ENCODE peak calls at places on chromosome 3, in seven cellular contexts. R is lower leg skin, L is left ventricle myocardium inferior, U is bronchial epithelial cell, H is HFF-Myc, J is tibial artery, O is astrocyte of the spinal cord. A is an unnamed sample.

GRCh38 chr3:112101946-112102345 is 15.8 kb downstream of the C3orf52 start:
- DNase-seq in O (peak), U (peak), R (no peak), H (peak), J (no peak), L (no peak), A (peak)

GRCh38 chr3:146156801-146157310 is 4.1 kb downstream of the PLOD2 start:
- DNase-seq in R (no peak), H (no peak), U (peak), O (no peak), J (no peak), L (no peak), A (peak)

GRCh38 chr3:127477396-127477795 is 113.1 kb downstream of the TPRA1 start:
- DNase-seq in O (no peak), R (no peak), U (no peak), L (no peak), J (no peak), H (no peak), A (no peak)

GRCh38 chr3:171206283-171206682 is 179.8 kb upstream of the SLC2A2 start:
- DNase-seq in L (no peak), J (no peak), O (no peak), U (peak), R (no peak), H (no peak), A (peak)

GRCh38 chr3:39130026-39130425 is 22.5 kb downstream of the TTC21A start:
- DNase-seq in U (no peak), R (no peak), H (no peak), J (peak), O (no peak), L (no peak), A (no peak)

GRCh38 chr3:33636125-33636855 is 81.8 kb downstream of the CLASP2 start:
- DNase-seq in L (no peak), R (no peak), O (peak), H (peak), U (peak), J (no peak), A (peak)

GRCh38 chr3:97009427-97010019 is 195.1 kb downstream of the EPHA6 start:
- DNase-seq in O (no peak), L (no peak), H (no peak), R (no peak), J (no peak), U (no peak), A (no peak)

GRCh38 chr3:14142567-14143270 is 17.9 kb downstream of the TMEM43 start:
- DNase-seq in L (no peak), H (no peak), R (no peak), J (no peak), O (no peak), U (peak), A (peak)

GRCh38 chr3:71578045-71578730 is 5.3 kb downstream of the FOXP1 start:
- DNase-seq in L (no peak), U (peak), R (no peak), O (no peak), H (no peak), J (no peak), A (peak)

GRCh38 chr3:141875893-141876380 is 506 bp upstream of the ATP1B3 start:
- DNase-seq in J (peak), L (peak), U (peak), O (peak), H (peak), R (peak), A (peak)

GRCh38 chr3:188294823-188295487 is 141.0 kb downstream of the LPP start:
- DNase-seq in O (peak), J (no peak), R (no peak), L (no peak), H (peak), U (peak), A (peak)

GRCh38 chr3:63135362-63135761 is 142.7 kb upstream of the SYNPR start:
- DNase-seq in U (peak), H (no peak), J (no peak), R (no peak), L (no peak), O (no peak), A (peak)

GRCh38 chr3:50239649-50240048 is 3.6 kb downstream of the GNAI2 start:
- DNase-seq in R (no peak), O (no peak), L (no peak), J (no peak), U (no peak), H (no peak), A (no peak)

GRCh38 chr3:107429330-107430181 is 52.3 kb downstream of the CCDC54 start:
- DNase-seq in O (peak), H (peak), J (peak), U (peak), R (peak), L (peak), A (peak)

GRCh38 chr3:37718647-37719046 is 143.0 kb upstream of the CTDSPL start:
- DNase-seq in L (no peak), H (no peak), U (no peak), R (no peak), O (no peak), J (no peak), A (no peak)

GRCh38 chr3:197468866-197469382 is 86.8 kb downstream of the BDH1 start:
- DNase-seq in L (no peak), U (no peak), J (no peak), O (peak), R (no peak), H (no peak), A (no peak)

GRCh38 chr3:50885491-50885890 is 210.8 kb downstream of the DOCK3 start:
- DNase-seq in J (no peak), H (no peak), L (no peak), U (peak), R (no peak), O (no peak), A (peak)

GRCh38 chr3:189688296-189688695 is 57.1 kb downstream of the TP63 start:
- DNase-seq in J (no peak), O (no peak), L (no peak), R (no peak), H (no peak), U (no peak), A (no peak)

GRCh38 chr3:16249336-16249735 is 15.4 kb downstream of the DPH3 start:
- DNase-seq in O (peak), H (no peak), U (no peak), J (no peak), L (no peak), R (no peak), A (peak)

GRCh38 chr3:11434697-11435096 is 162.5 kb downstream of the ATG7 start:
- DNase-seq in O (no peak), R (no peak), L (no peak), H (no peak), U (no peak), J (no peak), A (no peak)

GRCh38 chr3:11438636-11439035 is 166.4 kb downstream of the ATG7 start:
- DNase-seq in U (no peak), J (no peak), H (no peak), L (no peak), R (no peak), O (peak), A (no peak)

GRCh38 chr3:11436775-11437174 is 164.6 kb downstream of the ATG7 start:
- DNase-seq in U (no peak), O (no peak), R (no peak), J (no peak), L (no peak), H (no peak), A (no peak)

GRCh38 chr3:11435420-11435819 is 163.2 kb downstream of the ATG7 start:
- DNase-seq in U (no peak), O (no peak), L (no peak), H (no peak), R (no peak), J (no peak), A (no peak)

GRCh38 chr3:11437506-11437905 is 165.3 kb downstream of the ATG7 start:
- DNase-seq in L (no peak), H (no peak), O (no peak), U (no peak), J (no peak), R (no peak), A (no peak)
- TF ChIP-seq CTCF in L (no peak), H (no peak), O (no peak), U (no peak), J (no peak), R (no peak), A (no peak)

GRCh38 chr3:170132335-170132734 is 49.2 kb downstream of the PHC3 start:
- DNase-seq in H (no peak), O (no peak), R (no peak), U (no peak), L (no peak), J (no peak), A (no peak)

GRCh38 chr3:170128259-170128976 is 53.1 kb downstream of the PHC3 start:
- DNase-seq in L (no peak), J (no peak), O (no peak), H (no peak), R (no peak), U (no peak), A (no peak)

GRCh38 chr3:170130532-170130931 is 51.0 kb downstream of the PHC3 start:
- DNase-seq in L (no peak), J (no peak), U (no peak), R (no peak), H (no peak), O (no peak), A (no peak)

GRCh38 chr3:170128977-170129431 is 52.5 kb downstream of the PHC3 start:
- DNase-seq in U (peak), O (no peak), J (no peak), H (no peak), R (no peak), L (no peak), A (peak)
- H3K4me3 ChIP-seq in U (no peak), O (no peak), J (no peak), H (no peak), R (no peak), L (no peak), A (no peak)

GRCh38 chr3:21020043-21020442 is 731.0 kb downstream of the ZNF385D start:
- DNase-seq in R (no peak), U (no peak), O (no peak), H (no peak), J (no peak), L (no peak), A (no peak)

GRCh38 chr3:21020681-21021080 is 730.3 kb downstream of the ZNF385D start:
- DNase-seq in O (no peak), U (no peak), H (no peak), R (no peak), J (no peak), L (no peak), A (peak)

GRCh38 chr3:21013566-21013965 is 737.4 kb downstream of the ZNF385D start:
- DNase-seq in R (no peak), L (no peak), J (no peak), U (peak), O (peak), H (no peak), A (peak)

DNA sequence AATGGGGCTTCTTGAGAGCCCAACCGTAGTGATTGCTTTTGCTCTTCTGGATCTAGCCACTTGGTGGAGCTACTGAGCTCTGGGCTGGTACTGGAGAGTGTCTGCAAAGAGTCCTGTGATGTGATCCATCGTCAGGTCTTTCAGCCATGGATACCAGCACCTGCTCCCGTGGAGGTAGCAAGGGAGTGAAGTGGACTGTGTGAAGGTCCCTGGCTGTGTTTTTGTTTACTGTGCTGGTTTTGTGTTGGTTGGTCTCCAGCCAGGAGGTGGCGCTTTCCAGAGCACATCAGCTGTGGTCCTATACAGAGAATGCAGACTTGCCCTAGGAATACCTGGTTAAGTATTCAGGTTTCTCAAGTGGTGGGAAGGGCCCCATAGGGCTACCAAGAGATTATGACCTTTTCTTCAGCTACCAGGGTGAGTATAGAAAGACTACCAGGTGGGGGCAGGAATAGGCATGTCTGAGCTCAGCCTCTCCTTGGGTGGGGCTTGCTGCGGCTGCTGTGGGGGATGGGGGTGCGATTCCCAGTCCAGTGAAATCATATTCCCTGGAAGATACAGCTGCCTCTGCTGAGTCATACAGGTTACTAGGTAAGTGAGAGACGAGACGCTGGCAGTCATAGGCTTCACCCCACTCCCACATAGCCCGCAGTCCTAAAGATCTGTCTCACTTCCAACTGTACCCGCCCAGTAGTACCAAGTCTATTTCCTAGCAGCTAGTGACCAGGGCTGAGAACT is 733.7 kb downstream of the ZNF385D start:
- DNase-seq in L (no peak), U (peak), J (no peak), R (no peak), H (no peak), O (no peak), A (peak)
- TF ChIP-seq CTCF in L (no peak), U (no peak), J (no peak), R (no peak), H (peak), O (peak), A (peak)

GRCh38 chr3:129183569-129184395 is at the start of gene CNBP:
- DNase-seq in O (peak), L (peak), U (peak), J (peak), H (peak), R (peak), A (peak)
- H3K4me3 ChIP-seq in O (peak), L (peak), U (peak), J (peak), H (peak), R (peak), A (peak)

GRCh38 chr3:100088735-100089368 is 25.4 kb downstream of the FILIP1L start:
- DNase-seq in J (no peak), L (no peak), R (no peak), H (no peak), O (no peak), U (peak), A (no peak)

GRCh38 chr3:100090669-100091005 is 23.7 kb downstream of the FILIP1L start:
- DNase-seq in L (no peak), U (no peak), J (no peak), O (no peak), R (no peak), H (no peak), A (no peak)

GRCh38 chr3:100087203-100087602 is 27.1 kb downstream of the FILIP1L start:
- DNase-seq in L (no peak), H (no peak), J (no peak), U (no peak), R (no peak), O (peak), A (no peak)

GRCh38 chr3:100086401-100086800 is 27.9 kb downstream of the FILIP1L start:
- DNase-seq in H (no peak), U (no peak), J (no peak), L (no peak), R (no peak), O (no peak), A (no peak)

DNA sequence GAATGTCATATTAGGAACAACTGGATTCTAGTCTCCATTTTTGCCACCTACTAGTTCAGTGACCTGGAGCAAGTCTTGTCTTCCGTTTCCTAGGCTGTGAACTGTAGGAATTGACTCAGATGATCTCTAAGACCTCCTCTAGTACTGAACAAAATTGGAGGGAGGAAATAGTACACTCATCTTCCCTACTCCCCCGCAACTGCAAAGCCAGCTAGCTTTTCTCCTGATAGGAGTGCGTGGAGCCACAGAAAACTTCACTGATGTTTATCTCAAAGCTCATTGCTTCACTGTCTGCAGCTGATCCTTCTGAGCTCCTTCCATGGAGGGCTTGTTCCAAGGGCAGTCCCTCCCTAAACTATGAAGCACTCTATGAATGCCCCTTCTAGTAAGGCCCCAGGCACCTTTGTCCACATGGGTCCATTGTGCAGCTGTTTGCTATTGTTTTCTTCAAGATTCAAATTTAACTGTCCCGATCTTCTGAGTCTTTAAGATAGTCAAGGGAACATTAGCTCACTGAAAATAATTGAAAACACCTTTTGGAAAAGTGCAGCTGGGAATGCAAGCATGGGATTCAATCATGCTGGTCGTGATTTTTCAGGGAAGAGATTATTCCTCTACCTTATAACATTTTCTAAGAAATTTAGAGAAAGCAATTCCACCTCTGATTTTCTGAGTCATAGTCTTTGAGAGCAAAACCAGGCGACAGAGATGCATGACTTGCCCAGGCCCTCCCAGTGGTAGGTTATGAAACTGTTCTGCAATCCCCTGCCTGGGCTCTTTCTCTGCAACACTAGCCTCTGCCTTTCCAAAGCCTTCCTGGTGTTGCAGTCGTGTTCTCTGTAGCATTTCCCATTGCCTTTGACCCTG is 24.3 kb downstream of the FILIP1L start:
- DNase-seq in R (no peak), H (peak), O (peak), U (peak), J (no peak), L (no peak), A (peak)
- TF ChIP-seq CTCF in R (no peak), H (peak), O (peak), U (peak), J (no peak), L (peak), A (peak)

GRCh38 chr3:121232309-121233225 is 313.2 kb downstream of the POLQ start:
- DNase-seq in U (peak), L (no peak), H (no peak), J (no peak), R (no peak), O (no peak), A (no peak)
- H3K4me3 ChIP-seq in U (no peak), L (no peak), H (no peak), J (no peak), R (no peak), O (no peak), A (no peak)